ENCODE peak calls at places on chromosome 16, in nine cellular contexts. One of them, this sample, is unnamed.

GRCh38 chr16:85805442-85806045 is 6.0 kb downstream of the COX4I1 start:
- DNase-seq in Peyer's patch: no peak
- DNase-seq in ovary: no peak
- DNase-seq in transverse colon: no peak
- DNase-seq in mammary epithelial cell: no peak
- DNase-seq in endothelial cell of umbilical vein: no peak
- DNase-seq in CD8-positive, alpha-beta T cell: no peak
- DNase-seq in heart left ventricle: no peak
- DNase-seq in H9: no peak
- DNase-seq in this sample: no peak

GRCh38 chr16:84683691-84684591 is 15.9 kb upstream of the USP10 start:
- DNase-seq in Peyer's patch: peak; percentile 23
- DNase-seq in ovary: no peak
- DNase-seq in transverse colon: no peak
- DNase-seq in mammary epithelial cell: no peak
- DNase-seq in endothelial cell of umbilical vein: no peak
- DNase-seq in CD8-positive, alpha-beta T cell: no peak
- DNase-seq in heart left ventricle: no peak
- DNase-seq in H9: peak; percentile 75
- DNase-seq in this sample: no peak

GRCh38 chr16:76125871-76126270 is 151.3 kb upstream of the CNTNAP4 start:
- DNase-seq in Peyer's patch: no peak
- DNase-seq in ovary: no peak
- DNase-seq in transverse colon: no peak
- DNase-seq in mammary epithelial cell: peak; percentile 70
- DNase-seq in endothelial cell of umbilical vein: no peak
- DNase-seq in CD8-positive, alpha-beta T cell: no peak
- DNase-seq in heart left ventricle: no peak
- DNase-seq in H9: no peak
- DNase-seq in this sample: no peak

GRCh38 chr16:87366288-87366687 is 17.3 kb downstream of the FBXO31 start:
- DNase-seq in Peyer's patch: peak; percentile 70
- DNase-seq in ovary: no peak
- DNase-seq in transverse colon: peak; percentile 74
- DNase-seq in mammary epithelial cell: no peak
- DNase-seq in endothelial cell of umbilical vein: no peak
- DNase-seq in CD8-positive, alpha-beta T cell: no peak
- DNase-seq in heart left ventricle: peak; percentile 35
- DNase-seq in H9: no peak
- DNase-seq in this sample: no peak

GRCh38 chr16:31181102-31181830 is 1.3 kb downstream of the FUS start:
- DNase-seq in Peyer's patch: peak; percentile 61
- DNase-seq in ovary: no peak
- DNase-seq in transverse colon: peak; percentile 38
- DNase-seq in mammary epithelial cell: peak; percentile 45
- DNase-seq in endothelial cell of umbilical vein: peak; percentile 29
- DNase-seq in CD8-positive, alpha-beta T cell: no peak
- DNase-seq in heart left ventricle: no peak
- DNase-seq in H9: no peak
- DNase-seq in this sample: peak; percentile 17

GRCh38 chr16:13999071-13999894 is 71.8 kb upstream of the MRTFB start:
- DNase-seq in Peyer's patch: no peak
- DNase-seq in ovary: no peak
- DNase-seq in transverse colon: no peak
- DNase-seq in mammary epithelial cell: no peak
- DNase-seq in endothelial cell of umbilical vein: peak; percentile 50
- DNase-seq in CD8-positive, alpha-beta T cell: no peak
- DNase-seq in heart left ventricle: no peak
- DNase-seq in H9: no peak
- DNase-seq in this sample: no peak

GRCh38 chr16:66984902-66985311 is 3.5 kb upstream of the CES4A start:
- DNase-seq in Peyer's patch: no peak
- DNase-seq in ovary: no peak
- DNase-seq in transverse colon: no peak
- DNase-seq in mammary epithelial cell: no peak
- DNase-seq in endothelial cell of umbilical vein: no peak
- DNase-seq in CD8-positive, alpha-beta T cell: no peak
- DNase-seq in heart left ventricle: no peak
- DNase-seq in H9: no peak
- DNase-seq in this sample: no peak

GRCh38 chr16:73020409-73020884 is 27.5 kb downstream of the ZFHX3 start:
- DNase-seq in Peyer's patch: peak; percentile 79
- DNase-seq in ovary: no peak
- DNase-seq in transverse colon: peak; percentile 69
- DNase-seq in mammary epithelial cell: peak; percentile 78
- DNase-seq in endothelial cell of umbilical vein: peak; percentile 89
- DNase-seq in CD8-positive, alpha-beta T cell: no peak
- DNase-seq in heart left ventricle: peak; percentile 80
- DNase-seq in H9: no peak
- DNase-seq in this sample: peak; percentile 97

GRCh38 chr16:583815-584591 is 5.9 kb upstream of the RAB40C start:
- DNase-seq in Peyer's patch: no peak
- DNase-seq in ovary: peak; percentile 35
- DNase-seq in transverse colon: no peak
- DNase-seq in mammary epithelial cell: no peak
- DNase-seq in endothelial cell of umbilical vein: no peak
- DNase-seq in CD8-positive, alpha-beta T cell: no peak
- DNase-seq in heart left ventricle: peak; percentile 63
- DNase-seq in H9: no peak
- DNase-seq in this sample: no peak

GRCh38 chr16:3084969-3085670 is 14.0 kb downstream of the ZSCAN10 start:
- DNase-seq in Peyer's patch: no peak
- DNase-seq in ovary: no peak
- DNase-seq in transverse colon: no peak
- DNase-seq in mammary epithelial cell: no peak
- DNase-seq in endothelial cell of umbilical vein: no peak
- DNase-seq in CD8-positive, alpha-beta T cell: no peak
- DNase-seq in heart left ventricle: no peak
- DNase-seq in H9: no peak
- DNase-seq in this sample: no peak

GRCh38 chr16:56107944-56108583 is 83.2 kb upstream of the GNAO1 start:
- DNase-seq in Peyer's patch: no peak
- DNase-seq in ovary: no peak
- DNase-seq in transverse colon: no peak
- DNase-seq in mammary epithelial cell: no peak
- DNase-seq in endothelial cell of umbilical vein: no peak
- DNase-seq in CD8-positive, alpha-beta T cell: no peak
- DNase-seq in heart left ventricle: no peak
- DNase-seq in H9: no peak
- DNase-seq in this sample: no peak

GRCh38 chr16:85165781-85166180 is 53.5 kb upstream of the CIBAR2 start:
- DNase-seq in Peyer's patch: no peak
- DNase-seq in ovary: no peak
- DNase-seq in transverse colon: no peak
- DNase-seq in mammary epithelial cell: no peak
- DNase-seq in endothelial cell of umbilical vein: no peak
- DNase-seq in CD8-positive, alpha-beta T cell: no peak
- DNase-seq in heart left ventricle: peak; percentile 10
- DNase-seq in H9: no peak
- DNase-seq in this sample: no peak

GRCh38 chr16:62018301-62019060 is 17.8 kb downstream of the CDH8 start:
- DNase-seq in Peyer's patch: no peak
- DNase-seq in ovary: no peak
- DNase-seq in transverse colon: no peak
- DNase-seq in mammary epithelial cell: no peak
- DNase-seq in endothelial cell of umbilical vein: no peak
- DNase-seq in CD8-positive, alpha-beta T cell: no peak
- DNase-seq in heart left ventricle: no peak
- DNase-seq in H9: no peak
- DNase-seq in this sample: no peak

GRCh38 chr16:56425439-56425832 is at the start of gene AMFR:
- DNase-seq in Peyer's patch: peak; percentile 81
- DNase-seq in ovary: peak; percentile 74
- DNase-seq in transverse colon: peak; percentile 75
- DNase-seq in mammary epithelial cell: peak; percentile 72
- DNase-seq in endothelial cell of umbilical vein: peak; percentile 67
- DNase-seq in CD8-positive, alpha-beta T cell: peak; percentile 35
- DNase-seq in heart left ventricle: peak; percentile 87
- DNase-seq in H9: peak; percentile 66
- DNase-seq in this sample: peak; percentile 67

GRCh38 chr16:73275024-73275423 is 227.1 kb upstream of the ZFHX3 start:
- DNase-seq in Peyer's patch: no peak
- DNase-seq in ovary: no peak
- DNase-seq in transverse colon: no peak
- DNase-seq in mammary epithelial cell: no peak
- DNase-seq in endothelial cell of umbilical vein: no peak
- DNase-seq in CD8-positive, alpha-beta T cell: no peak
- DNase-seq in heart left ventricle: no peak
- DNase-seq in H9: no peak
- DNase-seq in this sample: no peak

GRCh38 chr16:70611224-70611598 is 35.1 kb upstream of the IL34 start:
- DNase-seq in Peyer's patch: no peak
- DNase-seq in ovary: no peak
- DNase-seq in transverse colon: no peak
- DNase-seq in mammary epithelial cell: no peak
- DNase-seq in endothelial cell of umbilical vein: no peak
- DNase-seq in CD8-positive, alpha-beta T cell: no peak
- DNase-seq in heart left ventricle: no peak
- DNase-seq in H9: peak; percentile 74
- DNase-seq in this sample: no peak

GRCh38 chr16:35170610-35171009 is 1711.2 kb downstream of the TP53TG3F start:
- DNase-seq in Peyer's patch: no peak
- DNase-seq in ovary: no peak
- DNase-seq in transverse colon: no peak
- DNase-seq in mammary epithelial cell: no peak
- DNase-seq in endothelial cell of umbilical vein: no peak
- DNase-seq in CD8-positive, alpha-beta T cell: no peak
- DNase-seq in heart left ventricle: no peak
- DNase-seq in H9: no peak
- DNase-seq in this sample: no peak

GRCh38 chr16:35174006-35174405 is 1714.6 kb downstream of the TP53TG3F start:
- DNase-seq in Peyer's patch: no peak
- DNase-seq in ovary: no peak
- DNase-seq in transverse colon: no peak
- DNase-seq in mammary epithelial cell: no peak
- DNase-seq in endothelial cell of umbilical vein: no peak
- DNase-seq in CD8-positive, alpha-beta T cell: no peak
- DNase-seq in heart left ventricle: no peak
- DNase-seq in H9: peak; percentile 5
- DNase-seq in this sample: no peak

GRCh38 chr16:35176449-35176848 is 1717.0 kb downstream of the TP53TG3F start:
- DNase-seq in Peyer's patch: peak; percentile 22
- DNase-seq in ovary: no peak
- DNase-seq in transverse colon: no peak
- DNase-seq in mammary epithelial cell: no peak
- DNase-seq in endothelial cell of umbilical vein: no peak
- DNase-seq in CD8-positive, alpha-beta T cell: no peak
- DNase-seq in heart left ventricle: no peak
- DNase-seq in H9: no peak
- DNase-seq in this sample: no peak

GRCh38 chr16:35171106-35171505 is 1711.7 kb downstream of the TP53TG3F start:
- DNase-seq in Peyer's patch: no peak
- DNase-seq in ovary: no peak
- DNase-seq in transverse colon: no peak
- DNase-seq in mammary epithelial cell: no peak
- DNase-seq in endothelial cell of umbilical vein: no peak
- DNase-seq in CD8-positive, alpha-beta T cell: no peak
- DNase-seq in heart left ventricle: no peak
- DNase-seq in H9: no peak
- DNase-seq in this sample: no peak

GRCh38 chr16:35173295-35173694 is 1713.9 kb downstream of the TP53TG3F start:
- DNase-seq in Peyer's patch: peak; percentile 30
- DNase-seq in ovary: no peak
- DNase-seq in transverse colon: no peak
- DNase-seq in mammary epithelial cell: no peak
- DNase-seq in endothelial cell of umbilical vein: no peak
- DNase-seq in CD8-positive, alpha-beta T cell: no peak
- DNase-seq in heart left ventricle: no peak
- DNase-seq in H9: no peak
- DNase-seq in this sample: no peak
- H3K9me3 ChIP-seq in Peyer's patch: no peaks in the 10 kb centered on the region
- H3K9me3 ChIP-seq in ovary: no peaks in the 10 kb centered on the region
- H3K9me3 ChIP-seq in transverse colon: peaks cover 3% of the 10 kb centered on the region
- H3K9me3 ChIP-seq in mammary epithelial cell: peaks cover 9% of the 10 kb centered on the region
- H3K9me3 ChIP-seq in endothelial cell of umbilical vein: peaks cover 3% of the 10 kb centered on the region
- H3K9me3 ChIP-seq in CD8-positive, alpha-beta T cell: no peaks in the 10 kb centered on the region
- H3K9me3 ChIP-seq in heart left ventricle: no peaks in the 10 kb centered on the region
- H3K9me3 ChIP-seq in H9: peaks cover 80% of the 10 kb centered on the region
- H3K9me3 ChIP-seq in this sample: no peaks in the 10 kb centered on the region

GRCh38 chr16:71645450-71645849 is 19.5 kb downstream of the MARVELD3 start:
- DNase-seq in Peyer's patch: peak; percentile 55
- DNase-seq in ovary: no peak
- DNase-seq in transverse colon: peak; percentile 28
- DNase-seq in mammary epithelial cell: peak; percentile 12
- DNase-seq in endothelial cell of umbilical vein: no peak
- DNase-seq in CD8-positive, alpha-beta T cell: no peak
- DNase-seq in heart left ventricle: no peak
- DNase-seq in H9: no peak
- DNase-seq in this sample: peak; percentile 57
- TF ChIP-seq CTCF in Peyer's patch: peak; percentile 68
- TF ChIP-seq CTCF in ovary: no peak
- TF ChIP-seq CTCF in transverse colon: peak; percentile 37
- TF ChIP-seq CTCF in mammary epithelial cell: peak; percentile 48
- TF ChIP-seq CTCF in endothelial cell of umbilical vein: peak; percentile 33
- TF ChIP-seq CTCF in CD8-positive, alpha-beta T cell: no peak
- TF ChIP-seq CTCF in heart left ventricle: peak; percentile 20
- TF ChIP-seq CTCF in H9: peak; percentile 73
- TF ChIP-seq CTCF in this sample: peak; percentile 43

GRCh38 chr16:35409503-35409902 is 1950.1 kb downstream of the TP53TG3F start:
- DNase-seq in Peyer's patch: no peak
- DNase-seq in ovary: no peak
- DNase-seq in transverse colon: no peak
- DNase-seq in mammary epithelial cell: no peak
- DNase-seq in endothelial cell of umbilical vein: no peak
- DNase-seq in CD8-positive, alpha-beta T cell: no peak
- DNase-seq in heart left ventricle: no peak
- DNase-seq in H9: no peak
- DNase-seq in this sample: no peak
- H3K9me3 ChIP-seq in Peyer's patch: no peaks in the 10 kb centered on the region
- H3K9me3 ChIP-seq in ovary: no peaks in the 10 kb centered on the region
- H3K9me3 ChIP-seq in transverse colon: peaks cover 3% of the 10 kb centered on the region
- H3K9me3 ChIP-seq in mammary epithelial cell: peaks cover 15% of the 10 kb centered on the region
- H3K9me3 ChIP-seq in endothelial cell of umbilical vein: peaks cover 4% of the 10 kb centered on the region
- H3K9me3 ChIP-seq in CD8-positive, alpha-beta T cell: no peaks in the 10 kb centered on the region
- H3K9me3 ChIP-seq in heart left ventricle: no peaks in the 10 kb centered on the region
- H3K9me3 ChIP-seq in H9: peaks cover 70% of the 10 kb centered on the region
- H3K9me3 ChIP-seq in this sample: no peaks in the 10 kb centered on the region

GRCh38 chr16:20857281-20857680 is 42.9 kb downstream of the DCUN1D3 start:
- DNase-seq in Peyer's patch: no peak
- DNase-seq in ovary: no peak
- DNase-seq in transverse colon: no peak
- DNase-seq in mammary epithelial cell: no peak
- DNase-seq in endothelial cell of umbilical vein: no peak
- DNase-seq in CD8-positive, alpha-beta T cell: no peak
- DNase-seq in heart left ventricle: no peak
- DNase-seq in H9: no peak
- DNase-seq in this sample: no peak
- TF ChIP-seq CTCF in Peyer's patch: no peak
- TF ChIP-seq CTCF in ovary: no peak
- TF ChIP-seq CTCF in transverse colon: no peak
- TF ChIP-seq CTCF in mammary epithelial cell: no peak
- TF ChIP-seq CTCF in endothelial cell of umbilical vein: no peak
- TF ChIP-seq CTCF in CD8-positive, alpha-beta T cell: no peak
- TF ChIP-seq CTCF in heart left ventricle: no peak
- TF ChIP-seq CTCF in H9: no peak
- TF ChIP-seq CTCF in this sample: no peak

DNA sequence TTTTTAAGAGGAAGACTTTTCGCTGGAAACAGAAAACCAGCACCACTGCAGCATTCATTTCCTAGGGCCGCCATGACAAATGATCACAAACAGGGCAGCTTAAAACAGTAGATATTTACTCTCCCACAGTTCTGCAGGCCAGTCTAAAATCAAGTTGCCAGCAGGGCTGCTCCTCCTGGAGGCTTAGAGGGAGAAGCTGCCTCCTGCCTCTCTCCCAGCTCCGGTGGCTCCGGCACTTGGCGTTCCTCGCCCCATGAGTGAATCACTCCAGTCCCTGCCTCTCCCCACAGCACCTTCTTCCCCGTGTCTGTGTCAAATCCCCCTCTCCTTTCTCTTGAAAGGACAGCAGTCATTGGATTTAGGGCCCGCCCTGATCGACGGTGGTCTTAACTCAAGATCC is 72.1 kb downstream of the SOCS1 start:
- DNase-seq in Peyer's patch: no peak
- DNase-seq in ovary: no peak
- DNase-seq in transverse colon: no peak
- DNase-seq in mammary epithelial cell: no peak
- DNase-seq in endothelial cell of umbilical vein: no peak
- DNase-seq in CD8-positive, alpha-beta T cell: no peak
- DNase-seq in heart left ventricle: no peak
- DNase-seq in H9: no peak
- DNase-seq in this sample: no peak
- H3K9me3 ChIP-seq in Peyer's patch: no peaks in the 10 kb centered on the region
- H3K9me3 ChIP-seq in ovary: no peaks in the 10 kb centered on the region
- H3K9me3 ChIP-seq in transverse colon: no peaks in the 10 kb centered on the region
- H3K9me3 ChIP-seq in mammary epithelial cell: no peaks in the 10 kb centered on the region
- H3K9me3 ChIP-seq in endothelial cell of umbilical vein: no peaks in the 10 kb centered on the region
- H3K9me3 ChIP-seq in CD8-positive, alpha-beta T cell: no peaks in the 10 kb centered on the region
- H3K9me3 ChIP-seq in heart left ventricle: no peaks in the 10 kb centered on the region
- H3K9me3 ChIP-seq in H9: no peaks in the 10 kb centered on the region
- H3K9me3 ChIP-seq in this sample: no peaks in the 10 kb centered on the region

This sample was measured in body of pancreas.